ENCODE peak calls at places on chromosomes 12 and 14, in seven cellular contexts. One of them, this sample, is unnamed.

GRCh38 chr12:105423921-105424320 is 93.4 kb downstream of the C12orf75 start:
- DNase-seq in HCT116: no peak
- DNase-seq in upper lobe of left lung: no peak
- DNase-seq in stomach: no peak
- DNase-seq in transverse colon: no peak
- DNase-seq in sigmoid colon: no peak
- DNase-seq in Panc1: no peak
- DNase-seq in this sample: no peak

GRCh38 chr12:42757735-42758134 is 168.2 kb upstream of the PRICKLE1 start:
- DNase-seq in transverse colon: no peak
- DNase-seq in stomach: no peak
- DNase-seq in HCT116: no peak
- DNase-seq in Panc1: no peak
- DNase-seq in upper lobe of left lung: no peak
- DNase-seq in sigmoid colon: no peak
- DNase-seq in this sample: no peak

GRCh38 chr14:89701079-89702043 is 253.2 kb downstream of the EFCAB11 start:
- DNase-seq in transverse colon: peak; percentile 92
- DNase-seq in upper lobe of left lung: peak; percentile 89
- DNase-seq in stomach: peak; percentile 90
- DNase-seq in sigmoid colon: peak; percentile 92
- DNase-seq in Panc1: peak; percentile 4
- DNase-seq in HCT116: peak; percentile 2
- DNase-seq in this sample: no peak

GRCh38 chr12:122871851-122872785 is 23.8 kb downstream of the VPS37B start:
- DNase-seq in Panc1: no peak
- DNase-seq in sigmoid colon: peak; percentile 76
- DNase-seq in stomach: peak; percentile 70
- DNase-seq in HCT116: no peak
- DNase-seq in transverse colon: peak; percentile 82
- DNase-seq in upper lobe of left lung: peak; percentile 84
- DNase-seq in this sample: no peak

GRCh38 chr12:131345521-131346436 is 365.1 kb upstream of the SFSWAP start:
- DNase-seq in Panc1: no peak
- DNase-seq in upper lobe of left lung: no peak
- DNase-seq in sigmoid colon: no peak
- DNase-seq in stomach: no peak
- DNase-seq in HCT116: no peak
- DNase-seq in transverse colon: no peak
- DNase-seq in this sample: peak; percentile 85

GRCh38 chr14:96225745-96226151 is 21.1 kb downstream of the BDKRB2 start:
- DNase-seq in sigmoid colon: no peak
- DNase-seq in stomach: no peak
- DNase-seq in transverse colon: peak; percentile 76
- DNase-seq in Panc1: no peak
- DNase-seq in HCT116: no peak
- DNase-seq in upper lobe of left lung: no peak
- DNase-seq in this sample: no peak

GRCh38 chr12:88578821-88579518 is 1.3 kb downstream of the KITLG start:
- DNase-seq in upper lobe of left lung: peak; percentile 31
- DNase-seq in transverse colon: peak; percentile 43
- DNase-seq in stomach: no peak
- DNase-seq in sigmoid colon: no peak
- DNase-seq in Panc1: no peak
- DNase-seq in HCT116: no peak
- DNase-seq in this sample: no peak

GRCh38 chr14:100117647-100118376 is 41.6 kb downstream of the DEGS2 start:
- DNase-seq in upper lobe of left lung: no peak
- DNase-seq in sigmoid colon: no peak
- DNase-seq in stomach: no peak
- DNase-seq in HCT116: no peak
- DNase-seq in Panc1: no peak
- DNase-seq in transverse colon: peak; percentile 65
- DNase-seq in this sample: no peak

GRCh38 chr12:6471992-6472366 is 1.5 kb upstream of the VAMP1 start:
- DNase-seq in Panc1: no peak
- DNase-seq in upper lobe of left lung: no peak
- DNase-seq in HCT116: no peak
- DNase-seq in stomach: no peak
- DNase-seq in sigmoid colon: no peak
- DNase-seq in transverse colon: no peak
- DNase-seq in this sample: no peak

GRCh38 chr14:26845106-26845818 is 247.4 kb upstream of the NOVA1 start:
- DNase-seq in HCT116: no peak
- DNase-seq in upper lobe of left lung: no peak
- DNase-seq in Panc1: no peak
- DNase-seq in transverse colon: no peak
- DNase-seq in stomach: no peak
- DNase-seq in sigmoid colon: no peak
- DNase-seq in this sample: no peak

GRCh38 chr14:97580923-97581495 is 783.8 kb downstream of the VRK1 start:
- DNase-seq in stomach: no peak
- DNase-seq in upper lobe of left lung: no peak
- DNase-seq in HCT116: no peak
- DNase-seq in Panc1: no peak
- DNase-seq in sigmoid colon: no peak
- DNase-seq in transverse colon: no peak
- DNase-seq in this sample: no peak

DNA sequence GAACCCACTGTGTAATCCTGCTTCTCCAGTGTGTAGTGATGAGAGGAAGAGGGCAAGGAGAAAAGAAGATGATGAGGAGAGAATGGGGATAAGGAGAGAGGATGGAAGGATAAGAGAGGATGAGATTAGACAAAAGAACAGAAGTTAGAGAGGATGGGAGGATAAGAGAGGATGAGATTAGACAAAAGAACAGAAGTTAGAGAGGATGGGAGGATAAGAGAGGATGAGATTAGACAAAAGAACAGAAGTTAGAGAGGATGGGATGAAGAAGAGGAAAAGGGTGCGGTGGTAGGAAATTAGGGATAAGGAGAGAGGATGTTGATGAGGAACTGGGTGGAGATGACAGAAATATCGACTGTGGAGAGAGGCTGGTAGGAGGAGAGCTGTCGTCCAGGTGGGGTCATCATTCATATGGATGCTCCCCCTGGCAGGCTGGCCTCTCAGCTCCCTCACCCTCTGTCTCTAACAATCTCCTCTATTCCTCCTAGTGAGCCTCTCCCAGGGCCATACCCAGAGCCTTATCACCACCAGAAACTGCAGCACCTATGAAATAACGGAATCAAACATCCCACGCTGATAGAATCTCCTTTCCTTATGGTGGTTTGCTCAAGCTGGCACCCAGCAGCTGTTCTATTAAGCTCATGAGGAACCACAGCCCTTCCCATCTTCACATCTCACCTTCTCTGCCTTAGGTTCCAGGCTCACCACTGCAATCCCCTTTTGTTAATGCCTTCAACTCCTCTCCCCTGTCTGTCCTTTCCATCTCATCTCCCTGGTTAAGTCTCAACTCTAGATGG is 6.0 kb upstream of the CIROP start:
- DNase-seq in transverse colon: no peak
- DNase-seq in stomach: no peak
- DNase-seq in upper lobe of left lung: no peak
- DNase-seq in HCT116: no peak
- DNase-seq in sigmoid colon: no peak
- DNase-seq in Panc1: no peak
- DNase-seq in this sample: no peak
- H3K4me1 ChIP-seq in transverse colon: no peaks in the 10 kb centered on the region
- H3K4me1 ChIP-seq in stomach: peaks cover 30% of the 10 kb centered on the region
- H3K4me1 ChIP-seq in upper lobe of left lung: peaks cover 30% of the 10 kb centered on the region
- H3K4me1 ChIP-seq in HCT116: peaks cover 20% of the 10 kb centered on the region
- H3K4me1 ChIP-seq in sigmoid colon: no peaks in the 10 kb centered on the region
- H3K4me1 ChIP-seq in Panc1: no peaks in the 10 kb centered on the region
- H3K4me1 ChIP-seq in this sample: no peaks in the 10 kb centered on the region

DNA sequence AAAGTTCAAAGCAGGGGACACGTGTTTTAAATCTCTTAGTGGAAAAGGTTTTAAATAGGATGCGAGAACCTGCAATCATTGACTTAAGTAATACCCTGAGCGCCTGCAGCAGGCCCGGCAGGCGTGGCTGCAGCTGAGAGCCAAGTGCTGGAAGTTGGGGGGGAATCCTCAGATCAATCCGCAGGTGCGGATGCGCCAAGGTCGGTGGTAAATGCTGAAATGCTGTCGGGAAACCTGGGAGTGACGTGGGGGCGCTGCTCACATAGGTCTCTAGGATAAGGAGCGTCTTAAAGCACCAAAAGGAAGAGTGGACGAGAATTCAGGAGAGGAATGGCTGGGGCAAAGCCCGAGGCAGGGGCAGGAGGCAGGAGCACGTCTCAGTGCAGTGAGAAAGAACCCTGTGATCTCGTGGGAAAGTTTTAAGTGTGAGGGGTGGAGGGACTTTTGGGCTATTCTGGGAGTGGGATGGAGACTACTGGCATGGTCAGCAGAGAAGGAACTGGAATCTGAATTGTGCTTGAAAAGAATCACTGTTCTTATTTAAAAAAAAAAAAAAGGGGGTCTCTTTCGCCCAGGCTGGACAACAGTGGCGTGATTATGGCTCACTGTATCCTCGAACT is 883 bp upstream of the CDCA4 start:
- DNase-seq in Panc1: no peak
- DNase-seq in upper lobe of left lung: peak; percentile 39
- DNase-seq in HCT116: peak; percentile 57
- DNase-seq in sigmoid colon: no peak
- DNase-seq in transverse colon: peak; percentile 64
- DNase-seq in stomach: peak; percentile 29
- DNase-seq in this sample: no peak
- TF ChIP-seq POLR2AphosphoS5 in Panc1: no peak
- TF ChIP-seq POLR2AphosphoS5 in upper lobe of left lung: no peak
- TF ChIP-seq POLR2AphosphoS5 in HCT116: no peak
- TF ChIP-seq POLR2AphosphoS5 in sigmoid colon: no peak
- TF ChIP-seq POLR2AphosphoS5 in transverse colon: no peak
- TF ChIP-seq POLR2AphosphoS5 in stomach: no peak
- TF ChIP-seq POLR2AphosphoS5 in this sample: peak; percentile 58

GRCh38 chr12:109115404-109115757 is 1.0 kb upstream of the ACACB start:
- DNase-seq in Panc1: no peak
- DNase-seq in sigmoid colon: no peak
- DNase-seq in HCT116: no peak
- DNase-seq in transverse colon: no peak
- DNase-seq in upper lobe of left lung: no peak
- DNase-seq in stomach: no peak
- DNase-seq in this sample: no peak
- H3K4me1 ChIP-seq in Panc1: peaks cover 14% of the 10 kb centered on the region
- H3K4me1 ChIP-seq in sigmoid colon: peaks cover 68% of the 10 kb centered on the region
- H3K4me1 ChIP-seq in HCT116: no peaks in the 10 kb centered on the region
- H3K4me1 ChIP-seq in transverse colon: peaks cover 51% of the 10 kb centered on the region
- H3K4me1 ChIP-seq in upper lobe of left lung: peaks cover 40% of the 10 kb centered on the region
- H3K4me1 ChIP-seq in stomach: peaks cover 89% of the 10 kb centered on the region
- H3K4me1 ChIP-seq in this sample: peaks cover 58% of the 10 kb centered on the region

GRCh38 chr12:54736549-54736948 is 88.4 kb upstream of the DCD start:
- DNase-seq in stomach: no peak
- DNase-seq in upper lobe of left lung: no peak
- DNase-seq in transverse colon: no peak
- DNase-seq in sigmoid colon: no peak
- DNase-seq in Panc1: no peak
- DNase-seq in HCT116: no peak
- DNase-seq in this sample: no peak

GRCh38 chr12:54744590-54744989 is 96.4 kb upstream of the DCD start:
- DNase-seq in sigmoid colon: no peak
- DNase-seq in upper lobe of left lung: no peak
- DNase-seq in Panc1: no peak
- DNase-seq in HCT116: no peak
- DNase-seq in stomach: no peak
- DNase-seq in transverse colon: no peak
- DNase-seq in this sample: no peak

DNA sequence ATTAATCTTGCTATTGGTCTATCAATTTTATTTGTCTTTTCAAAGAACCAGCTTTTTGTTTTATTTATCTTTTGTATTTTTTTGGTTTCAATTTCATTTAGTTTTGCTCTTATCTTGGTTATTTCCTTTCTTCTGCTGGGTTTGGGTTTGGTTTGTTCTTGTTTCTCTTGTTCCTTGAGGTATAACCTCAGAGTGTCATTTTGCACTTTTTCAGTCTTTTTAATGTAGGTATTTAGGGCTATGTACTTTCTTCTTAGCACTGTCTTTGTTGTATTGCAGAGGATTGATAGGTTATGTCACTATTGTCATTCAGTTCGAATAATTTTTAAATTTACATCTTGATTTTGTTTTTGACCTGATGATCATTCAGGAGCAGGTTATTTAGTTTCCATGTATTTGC is 92.7 kb upstream of the DCD start:
- DNase-seq in upper lobe of left lung: no peak
- DNase-seq in Panc1: no peak
- DNase-seq in sigmoid colon: no peak
- DNase-seq in HCT116: no peak
- DNase-seq in stomach: no peak
- DNase-seq in transverse colon: no peak
- DNase-seq in this sample: no peak
- TF ChIP-seq POLR2AphosphoS5 in upper lobe of left lung: no peak
- TF ChIP-seq POLR2AphosphoS5 in Panc1: no peak
- TF ChIP-seq POLR2AphosphoS5 in sigmoid colon: no peak
- TF ChIP-seq POLR2AphosphoS5 in HCT116: no peak
- TF ChIP-seq POLR2AphosphoS5 in stomach: no peak
- TF ChIP-seq POLR2AphosphoS5 in transverse colon: no peak
- TF ChIP-seq POLR2AphosphoS5 in this sample: no peak